ENCODE peak calls at places on chromosomes 5 and 9, in six cellular contexts. Z is NCI-H1930; T is psoas muscle; M is fibroblast of villous mesenchyme; V is nephron progenitor cell; R is central memory CD4-positive, alpha-beta T cell. K is an unnamed sample.

GRCh38 chr5:80973027-80973426 is 12.9 kb downstream of the RASGRF2 start:
- DNase-seq in V (no peak), M (no peak), Z (no peak), R (peak; percentile 42), T (no peak), K (no peak)

GRCh38 chr5:180601591-180602480 is 10.5 kb upstream of the SCGB3A1 start:
- DNase-seq in V (no peak), R (no peak), M (no peak), T (no peak), Z (no peak), K (no peak)

GRCh38 chr9:105511486-105511885 is 46.4 kb upstream of the FKTN start:
- DNase-seq in V (no peak), R (no peak), T (no peak), M (no peak), Z (no peak), K (no peak)

GRCh38 chr5:175393922-175394321 is 50.1 kb downstream of the DRD1 start:
- DNase-seq in T (no peak), V (no peak), Z (no peak), R (no peak), M (no peak), K (no peak)

GRCh38 chr5:170338933-170339779 is 41.6 kb upstream of the LCP2 start:
- DNase-seq in R (peak; percentile 59), M (no peak), V (no peak), Z (no peak), T (no peak), K (peak; percentile 72)

GRCh38 chr5:16666861-16667481 is 50.2 kb upstream of the RETREG1 start:
- DNase-seq in M (peak; percentile 22), R (peak; percentile 9), T (no peak), Z (peak; percentile 13), V (no peak), K (no peak)

GRCh38 chr9:126613656-126614055 is at the start of gene LMX1B:
- DNase-seq in T (peak; percentile 67), Z (no peak), V (peak; percentile 76), M (peak; percentile 32), R (no peak), K (no peak)

GRCh38 chr9:94908041-94908563 is 181.6 kb downstream of the AOPEP start:
- DNase-seq in T (no peak), R (no peak), Z (no peak), M (peak; percentile 75), V (no peak), K (peak; percentile 25)

GRCh38 chr5:65029178-65029577 is 260.4 kb downstream of the CWC27 start:
- DNase-seq in M (no peak), Z (no peak), V (no peak), R (no peak), T (no peak), K (no peak)

GRCh38 chr9:89525673-89526374 is 27.9 kb upstream of the SEMA4D start:
- DNase-seq in Z (no peak), V (no peak), R (no peak), M (no peak), T (no peak), K (peak; percentile 66)

GRCh38 chr5:34531736-34532135 is 124.4 kb upstream of the RAI14 start:
- DNase-seq in T (no peak), Z (no peak), R (no peak), M (peak; percentile 32), V (no peak), K (no peak)

GRCh38 chr5:1420211-1421195 is 24.7 kb downstream of the SLC6A3 start:
- DNase-seq in R (no peak), M (no peak), V (no peak), T (peak; percentile 3), Z (no peak), K (no peak)

GRCh38 chr9:116756995-116757394 is 69.9 kb downstream of the TRIM32 start:
- DNase-seq in Z (no peak), T (no peak), M (no peak), V (no peak), R (no peak), K (no peak)

GRCh38 chr5:169106906-169107305 is 194.0 kb downstream of the SLIT3 start:
- DNase-seq in T (no peak), Z (no peak), M (no peak), R (no peak), V (no peak), K (no peak)

GRCh38 chr9:76394023-76394895 is at the start of gene RFK:
- DNase-seq in M (peak; percentile 95), T (peak; percentile 95), V (peak; percentile 99), R (peak; percentile 92), Z (peak; percentile 89), K (peak; percentile 94)

GRCh38 chr5:107630184-107630583 is 40.6 kb downstream of the EFNA5 start:
- DNase-seq in T (no peak), V (no peak), Z (no peak), R (no peak), M (no peak), K (no peak)

GRCh38 chr5:93594591-93595419 is 11.8 kb downstream of the NR2F1 start:
- DNase-seq in Z (no peak), R (no peak), T (no peak), V (peak; percentile 51), M (no peak), K (no peak)

GRCh38 chr5:148746826-148747535 is 79.4 kb upstream of the ADRB2 start:
- DNase-seq in Z (no peak), M (no peak), R (no peak), T (no peak), V (no peak), K (no peak)

GRCh38 chr5:111810087-111810486 is 53.1 kb upstream of the NREP start:
- DNase-seq in T (no peak), V (no peak), Z (no peak), R (no peak), M (no peak), K (no peak)

GRCh38 chr5:36605241-36605640 is 1.2 kb upstream of the SLC1A3 start:
- DNase-seq in T (no peak), V (no peak), M (no peak), Z (no peak), R (no peak), K (no peak)